ENCODE peak calls at places on chromosomes 16 and 17, in eight cellular contexts. L is kidney epithelial cell, T is lower leg skin, G is colonic mucosa, J is GM12865, P is astrocyte of the cerebellum, Y is upper lobe of right lung, N is left ventricle myocardium inferior. X is an unnamed sample.

GRCh38 chr16:8950580-8951077 is 13.1 kb downstream of the USP7 start:
- DNase-seq in L (no peak), Y (no peak), T (no peak), N (no peak), P (no peak), J (no peak), G (no peak), X (no peak)

GRCh38 chr17:72598705-72599104 is 477.9 kb downstream of the SOX9 start:
- DNase-seq in J (no peak), G (no peak), L (no peak), T (no peak), N (no peak), Y (no peak), P (no peak), X (no peak)

GRCh38 chr16:73433493-73434307 is 385.8 kb upstream of the ZFHX3 start:
- DNase-seq in P (no peak), L (no peak), G (no peak), Y (no peak), T (no peak), J (no peak), N (no peak), X (no peak)

GRCh38 chr16:12182202-12182601 is 205.7 kb downstream of the SNX29 start:
- DNase-seq in Y (no peak), P (no peak), G (no peak), N (no peak), T (no peak), J (no peak), L (no peak), X (peak)

GRCh38 chr16:78761427-78761826 is 662.0 kb downstream of the WWOX start:
- DNase-seq in J (peak), G (no peak), P (no peak), L (no peak), Y (no peak), T (no peak), N (no peak), X (no peak)

GRCh38 chr16:64339052-64339770 is 782.7 kb downstream of the CDH11 start:
- DNase-seq in J (no peak), N (no peak), Y (no peak), P (peak), G (no peak), T (no peak), L (no peak), X (no peak)

GRCh38 chr17:57459286-57459915 is 203.1 kb downstream of the MSI2 start:
- DNase-seq in Y (no peak), N (no peak), P (no peak), G (no peak), T (no peak), J (peak), L (no peak), X (peak)

GRCh38 chr17:29018788-29019474 is 13.1 kb upstream of the SEZ6 start:
- DNase-seq in N (no peak), L (no peak), J (no peak), T (no peak), P (no peak), Y (no peak), G (no peak), X (no peak)

GRCh38 chr17:45016823-45017222 is 34.6 kb downstream of the DCAKD start:
- DNase-seq in T (no peak), G (no peak), Y (no peak), P (no peak), J (no peak), N (no peak), L (no peak), X (no peak)

GRCh38 chr17:69907081-69907847 is 167.8 kb upstream of the KCNJ16 start:
- DNase-seq in G (no peak), N (no peak), T (no peak), J (no peak), L (no peak), P (no peak), Y (no peak), X (no peak)

GRCh38 chr17:38994026-38994425 is 26.8 kb upstream of the FBXO47 start:
- DNase-seq in T (no peak), N (no peak), Y (no peak), J (no peak), L (no peak), G (no peak), P (no peak), X (no peak)

GRCh38 chr16:28984619-28985135 is at the start of gene LAT:
- DNase-seq in L (no peak), G (peak), T (no peak), J (peak), Y (peak), N (no peak), P (no peak), X (no peak)

GRCh38 chr16:67731071-67731810 is 12.1 kb upstream of the GFOD2 start:
- DNase-seq in T (no peak), J (no peak), Y (peak), L (no peak), N (no peak), P (no peak), G (no peak), X (no peak)

GRCh38 chr17:12024332-12024731 is 3.7 kb downstream of the MAP2K4 start:
- DNase-seq in P (peak), J (no peak), Y (no peak), G (no peak), L (peak), T (no peak), N (no peak), X (peak)

GRCh38 chr16:18803569-18804462 is 2.5 kb upstream of the ARL6IP1 start:
- DNase-seq in Y (no peak), P (no peak), G (no peak), J (no peak), N (no peak), T (no peak), L (no peak), X (peak)

GRCh38 chr17:29179232-29180036 is 764 bp downstream of the MYO18A start:
- DNase-seq in N (peak), P (no peak), Y (peak), J (no peak), T (peak), G (peak), L (no peak), X (no peak)

GRCh38 chr17:32693135-32693897 is 183.6 kb downstream of the MYO1D start:
- DNase-seq in T (no peak), J (no peak), P (no peak), Y (no peak), G (no peak), L (no peak), N (no peak), X (no peak)

GRCh38 chr17:10105513-10106001 is 92.8 kb downstream of the GAS7 start:
- DNase-seq in J (no peak), P (no peak), G (no peak), L (no peak), Y (no peak), N (peak), T (no peak), X (no peak)

GRCh38 chr17:62075308-62075815 is 10.3 kb upstream of the MED13 start:
- DNase-seq in Y (no peak), N (no peak), J (peak), L (no peak), G (no peak), P (no peak), T (no peak), X (no peak)

GRCh38 chr16:21156767-21157467 is 1.6 kb upstream of the LDAF1 start:
- DNase-seq in L (peak), J (peak), T (no peak), G (peak), Y (no peak), N (no peak), P (peak), X (peak)
- TF ChIP-seq CTCF in L (peak), J (peak), T (no peak), G (peak), Y (peak), N (peak), P (peak), X (peak)

GRCh38 chr17:81086789-81087551 is 52.0 kb downstream of the BAIAP2 start:
- DNase-seq in L (no peak), T (no peak), J (no peak), P (no peak), Y (no peak), G (peak), N (no peak), X (no peak)
- H3K4me3 ChIP-seq in L (no peak), T (no peak), J (no peak), P (no peak), Y (no peak), G (no peak), N (no peak), X (no peak)

GRCh38 chr16:1073566-1074378 is 1.2 kb downstream of the SSTR5 start:
- DNase-seq in N (no peak), Y (no peak), G (no peak), P (no peak), J (no peak), L (no peak), T (no peak), X (no peak)
- TF ChIP-seq CTCF in N (peak), Y (no peak), G (no peak), P (no peak), J (no peak), L (no peak), T (no peak), X (peak)

GRCh38 chr16:14182999-14183398 is 111.9 kb downstream of the MRTFB start:
- DNase-seq in P (no peak), G (no peak), T (no peak), Y (no peak), J (no peak), N (no peak), L (no peak), X (no peak)

GRCh38 chr16:14187517-14188338 is 116.6 kb downstream of the MRTFB start:
- DNase-seq in N (no peak), P (no peak), J (no peak), T (no peak), Y (no peak), L (no peak), G (no peak), X (no peak)

GRCh38 chr16:14181371-14182050 is 110.4 kb downstream of the MRTFB start:
- DNase-seq in T (no peak), Y (no peak), J (no peak), P (peak), G (no peak), N (no peak), L (no peak), X (peak)

GRCh38 chr16:14186954-14187306 is 115.8 kb downstream of the MRTFB start:
- DNase-seq in P (no peak), N (no peak), Y (no peak), G (no peak), L (no peak), J (no peak), T (no peak), X (no peak)

GRCh38 chr16:14186007-14186953 is 115.2 kb downstream of the MRTFB start:
- DNase-seq in L (peak), P (peak), N (peak), G (no peak), Y (no peak), T (no peak), J (peak), X (peak)
- H3K4me3 ChIP-seq in L (peak), P (peak), N (peak), G (no peak), Y (peak), T (no peak), J (no peak), X (peak)

GRCh38 chr17:55289978-55290377 is 25.2 kb downstream of the HLF start:
- DNase-seq in P (no peak), N (no peak), L (no peak), J (no peak), Y (no peak), T (no peak), G (no peak), X (no peak)
- TF ChIP-seq CTCF in P (no peak), N (no peak), L (no peak), J (no peak), Y (no peak), T (no peak), G (no peak), X (no peak)